ENCODE peak calls at places on chromosomes 6 and 20, in five cellular contexts. O is K562, Y is heart left ventricle, G is transverse colon, R is HCT116. H is an unnamed sample.
A peak's percentile ranks its signal among the peaks of the same experiment; 100 is the strongest.

GRCh38 chr20:11260611-11261010 is 586.8 kb upstream of the JAG1 start:
- DNase-seq in Y (no peak), O (no peak), G (no peak), R (no peak), H (no peak)

GRCh38 chr6:32293695-32294094 is 69.8 kb upstream of the NOTCH4 start:
- DNase-seq in Y (no peak), R (no peak), G (no peak), O (no peak), H (no peak)

GRCh38 chr6:158603261-158604047 is 41.1 kb downstream of the DYNLT1 start:
- DNase-seq in G (no peak), O (no peak), R (no peak), Y (no peak), H (no peak)

GRCh38 chr6:42403831-42404230 is 47.9 kb downstream of the TRERF1 start:
- DNase-seq in G (no peak), Y (no peak), O (no peak), R (no peak), H (peak; percentile 51)

GRCh38 chr20:61482901-61483300 is 230.8 kb downstream of the CDH4 start:
- DNase-seq in G (no peak), O (no peak), R (no peak), Y (no peak), H (no peak)

GRCh38 chr20:32052090-32052791 is at the start of gene HCK:
- DNase-seq in Y (peak; percentile 83), G (peak; percentile 30), O (no peak), R (no peak), H (no peak)

GRCh38 chr6:121828567-121828966 is 393.1 kb downstream of the GJA1 start:
- DNase-seq in Y (no peak), R (no peak), G (no peak), O (no peak), H (no peak)

GRCh38 chr6:160950507-160950906 is 41.1 kb upstream of the MAP3K4 start:
- DNase-seq in O (no peak), Y (no peak), G (no peak), R (no peak), H (no peak)

GRCh38 chr20:43939762-43940121 is 25.1 kb downstream of the TOX2 start:
- DNase-seq in R (no peak), Y (no peak), G (no peak), O (no peak), H (no peak)

GRCh38 chr20:4045741-4046140 is 30.4 kb upstream of the RNF24 start:
- DNase-seq in R (no peak), Y (no peak), O (no peak), G (no peak), H (no peak)
- TF ChIP-seq POLR2A in R (no peak), Y (no peak), O (no peak), G (no peak), H (no peak)

GRCh38 chr6:82397962-82398692 is 34.5 kb downstream of the TPBG start:
- DNase-seq in R (no peak), G (no peak), O (no peak), Y (no peak), H (no peak)
- H3K27ac ChIP-seq in R (peak overlapping the region; percentile 78), G (no peak overlapping the region), O (no peak overlapping the region), Y (no peak overlapping the region), H (no peak overlapping the region)

GRCh38 chr20:57390604-57391438 is at the start of gene RBM38:
- DNase-seq in O (peak; percentile 92), G (peak; percentile 79), Y (peak; percentile 89), R (peak; percentile 19), H (peak; percentile 47)

GRCh38 chr20:57392512-57393271 is 1.5 kb downstream of the RBM38 start:
- DNase-seq in Y (peak; percentile 82), R (no peak), G (peak; percentile 77), O (peak; percentile 49), H (peak; percentile 20)

GRCh38 chr20:57392130-57392445 is 892 bp downstream of the RBM38 start:
- DNase-seq in R (no peak), Y (no peak), G (no peak), O (peak; percentile 61), H (peak; percentile 12)

GRCh38 chr20:57389695-57390603 is 1.2 kb upstream of the RBM38 start:
- DNase-seq in G (peak; percentile 48), R (no peak), Y (peak; percentile 68), O (peak; percentile 73), H (no peak)

GRCh38 chr20:57391439-57392129 is 388 bp downstream of the RBM38 start:
- DNase-seq in G (peak; percentile 28), Y (peak; percentile 68), R (no peak), O (peak; percentile 63), H (peak; percentile 25)
- TF ChIP-seq POLR2A in G (peak; percentile 17), Y (no peak), R (peak; percentile 44), O (no peak), H (no peak)

GRCh38 chr6:52663120-52663934 is 7.6 kb upstream of the TMEM14A start:
- DNase-seq in R (peak; percentile 59), O (peak; percentile 81), G (peak; percentile 70), Y (no peak), H (peak; percentile 60)

GRCh38 chr6:52664991-52665686 is 5.8 kb upstream of the TMEM14A start:
- DNase-seq in G (no peak), O (peak; percentile 25), R (no peak), Y (no peak), H (no peak)

GRCh38 chr6:52666523-52666922 is 4.4 kb upstream of the TMEM14A start:
- DNase-seq in G (no peak), R (no peak), Y (no peak), O (no peak), H (no peak)

GRCh38 chr6:52663935-52664184 is 7.1 kb upstream of the TMEM14A start:
- DNase-seq in O (no peak), Y (no peak), G (no peak), R (no peak), H (no peak)

GRCh38 chr6:52664185-52664990 is 6.5 kb upstream of the TMEM14A start:
- DNase-seq in R (peak; percentile 93), Y (peak; percentile 95), O (peak; percentile 96), G (peak; percentile 94), H (peak; percentile 92)
- H3K27ac ChIP-seq in R (peak overlapping the region; percentile 11), Y (no peak overlapping the region), O (peak overlapping the region; percentile 59), G (peak overlapping the region; percentile 90), H (peak overlapping the region; percentile 29)

DNA sequence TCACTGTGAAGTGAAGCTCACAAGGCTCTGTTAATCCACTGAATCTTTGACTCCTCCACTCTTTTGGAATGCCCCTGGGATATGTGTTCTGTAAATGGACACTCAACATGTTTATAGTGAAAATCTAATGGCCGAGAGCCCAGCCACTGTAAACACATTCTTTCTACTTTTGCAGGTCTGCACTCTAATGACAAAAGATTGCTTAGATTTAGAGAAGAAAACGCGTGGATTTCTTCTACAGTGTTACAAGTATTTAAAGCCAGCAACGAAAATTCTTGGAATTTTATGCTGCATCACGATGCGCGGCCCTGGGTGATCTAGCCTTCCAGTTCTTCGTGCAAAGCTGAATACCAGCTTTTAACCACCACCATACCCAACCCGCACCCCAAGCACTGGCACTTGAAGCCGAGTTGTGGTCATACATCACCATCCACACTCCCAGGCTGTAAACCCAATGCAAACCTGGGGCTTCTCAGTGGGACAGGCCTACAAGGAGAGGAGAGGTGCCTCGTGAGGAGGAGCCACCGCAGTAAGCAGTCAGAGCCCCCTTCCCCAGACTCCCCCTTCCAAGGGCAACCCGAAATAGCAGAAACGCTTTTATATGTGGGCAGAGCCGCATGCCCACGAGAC is 3.7 kb upstream of the FOXO3 start:
- DNase-seq in R (no peak), G (no peak), Y (no peak), O (no peak), H (no peak)
- TF ChIP-seq POLR2A in R (no peak), G (no peak), Y (no peak), O (no peak), H (no peak)

GRCh38 chr20:37243937-37244571 is 17.6 kb downstream of the GHRH start:
- DNase-seq in R (no peak), G (no peak), Y (peak; percentile 68), O (no peak), H (peak; percentile 7)

GRCh38 chr20:37243076-37243936 is 18.3 kb downstream of the GHRH start:
- DNase-seq in R (no peak), G (no peak), Y (no peak), O (no peak), H (no peak)

GRCh38 chr20:37245671-37246237 is 15.9 kb downstream of the GHRH start:
- DNase-seq in G (no peak), R (no peak), Y (no peak), O (no peak), H (no peak)

GRCh38 chr20:37245181-37245580 is 16.4 kb downstream of the GHRH start:
- DNase-seq in R (no peak), O (no peak), G (no peak), Y (no peak), H (no peak)

DNA sequence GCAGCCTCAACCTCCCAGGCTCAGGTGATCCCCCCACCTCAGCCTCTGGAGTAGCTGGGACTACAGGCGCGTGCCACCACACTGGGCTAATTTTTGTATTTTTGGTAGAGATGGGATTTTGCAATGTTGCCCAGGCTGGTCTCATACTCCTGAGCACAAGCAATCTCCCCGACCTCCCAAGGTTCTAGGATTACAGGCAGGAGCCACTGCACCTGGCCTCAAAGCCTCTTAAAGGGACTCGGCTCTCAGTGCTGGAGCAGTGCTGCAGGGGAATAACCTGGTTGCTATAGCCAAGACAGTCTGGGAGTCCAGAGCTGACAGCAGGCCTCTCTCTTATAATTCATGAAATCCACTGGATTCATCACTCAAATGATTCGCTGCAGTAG is 17.0 kb downstream of the GHRH start:
- DNase-seq in R (no peak), Y (no peak), G (no peak), O (no peak), H (no peak)
- H3K27ac ChIP-seq in R (no peak overlapping the region), Y (no peak overlapping the region), G (no peak overlapping the region), O (no peak overlapping the region), H (no peak overlapping the region)

DNA sequence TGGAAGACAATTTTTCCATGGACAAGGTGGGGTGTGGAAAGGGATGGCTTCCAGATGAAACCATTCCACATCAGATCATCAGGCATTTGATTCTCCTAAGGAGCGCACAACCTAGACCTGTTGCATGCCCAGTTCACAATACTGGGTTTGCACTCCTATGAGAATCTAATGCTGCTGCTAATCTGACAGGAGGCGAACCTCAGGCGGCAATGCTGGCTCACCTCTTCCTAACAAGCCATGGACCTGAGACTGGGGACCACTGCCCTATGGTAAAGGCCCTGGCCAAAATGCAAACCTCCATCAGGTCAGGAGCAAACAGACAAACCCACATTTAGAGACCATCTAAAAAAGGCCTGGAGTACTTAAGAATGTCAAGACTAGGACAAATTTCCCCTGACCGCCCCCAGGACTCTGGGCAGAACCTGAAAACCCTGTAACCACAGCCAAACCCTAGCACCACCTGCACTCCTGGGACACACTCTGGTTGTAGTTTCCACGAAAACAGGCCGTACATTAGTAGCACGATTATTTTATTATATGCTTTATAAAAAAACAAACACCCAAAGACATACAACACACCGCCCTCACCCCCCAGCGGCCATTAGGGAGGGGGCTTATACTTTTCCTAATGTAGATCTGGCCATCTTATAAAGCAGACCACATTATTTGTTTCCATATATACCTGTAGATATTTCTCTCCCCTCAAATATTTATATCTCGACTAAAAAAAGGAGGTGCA is 27.3 kb downstream of the SNX5 start:
- DNase-seq in Y (no peak), R (no peak), G (no peak), O (no peak), H (no peak)
- TF ChIP-seq POLR2A in Y (no peak), R (no peak), G (no peak), O (peak; percentile 53), H (no peak)

GRCh38 chr6:10531513-10531912 is 10.4 kb downstream of the GCNT2 start:
- DNase-seq in Y (no peak), O (no peak), R (no peak), G (no peak), H (no peak)
- H3K27ac ChIP-seq in Y (no peak overlapping the region), O (no peak overlapping the region), R (no peak overlapping the region), G (no peak overlapping the region), H (no peak overlapping the region)